ENCODE peak calls at places on chromosomes 3 and 15, in four cellular contexts. Q, V, F and Y are unnamed samples.

GRCh38 chr3:15241341-15241740 is 35.3 kb downstream of the CAPN7 start:
- DNase-seq in V (no peak), Q (peak; percentile 61), F (peak; percentile 7), Y (peak; percentile 21)

GRCh38 chr3:39189150-39189510 is 3.3 kb downstream of the XIRP1 start:
- DNase-seq in V (no peak), Q (no peak), F (no peak), Y (no peak)

GRCh38 chr15:52124270-52124878 is 11.8 kb upstream of the BCL2L10 start:
- DNase-seq in V (no peak), Q (peak; percentile 49), F (peak; percentile 55), Y (no peak)

GRCh38 chr3:12135029-12135634 is 23.6 kb downstream of the TIMP4 start:
- DNase-seq in F (peak; percentile 74), Q (peak; percentile 84), V (peak; percentile 70), Y (peak; percentile 76)

GRCh38 chr3:11582123-11582968 is 61.4 kb downstream of the VGLL4 start:
- DNase-seq in F (peak; percentile 66), V (peak; percentile 71), Q (no peak), Y (peak; percentile 55)

GRCh38 chr3:126342991-126343661 is 14.1 kb downstream of the KLF15 start:
- DNase-seq in V (peak; percentile 2), F (no peak), Q (peak; percentile 41), Y (peak; percentile 41)

GRCh38 chr15:34364041-34364440 is 3.0 kb downstream of the LPCAT4 start:
- DNase-seq in F (no peak), Q (no peak), V (no peak), Y (no peak)

GRCh38 chr3:104887069-104887468 is 479.6 kb upstream of the ALCAM start:
- DNase-seq in Q (no peak), F (peak; percentile 44), V (no peak), Y (no peak)

GRCh38 chr3:102471001-102471400 is 36.2 kb downstream of the ZPLD1 start:
- DNase-seq in F (no peak), V (no peak), Q (no peak), Y (no peak)

GRCh38 chr3:111737712-111738097 is 121.4 kb upstream of the PHLDB2 start:
- DNase-seq in F (peak; percentile 98), Q (no peak), V (peak; percentile 92), Y (peak; percentile 18)

GRCh38 chr3:190036631-190037030 is 84.1 kb downstream of the P3H2 start:
- DNase-seq in Q (no peak), V (no peak), F (peak; percentile 48), Y (no peak)

GRCh38 chr3:128180446-128180845 is 27.2 kb downstream of the EEFSEC start:
- DNase-seq in Q (no peak), V (no peak), F (no peak), Y (no peak)

GRCh38 chr3:155869664-155870063 is 786 bp upstream of the GMPS start:
- DNase-seq in Q (no peak), F (no peak), V (no peak), Y (no peak)
- TF ChIP-seq CTCF in Q (no peak), F (no peak), V (no peak), Y (no peak)

GRCh38 chr3:46897829-46898320 is 20.4 kb downstream of the PTH1R start:
- DNase-seq in F (no peak), Q (no peak), V (no peak), Y (no peak)
- TF ChIP-seq CTCF in F (peak; percentile 12), Q (no peak), V (no peak), Y (peak; percentile 11)

GRCh38 chr3:101381809-101382208 is 61.4 kb upstream of the IMPG2 start:
- DNase-seq in F (peak; percentile 5), V (no peak), Q (no peak), Y (no peak)
- TF ChIP-seq CTCF in F (peak; percentile 33), V (no peak), Q (peak; percentile 78), Y (no peak)

DNA sequence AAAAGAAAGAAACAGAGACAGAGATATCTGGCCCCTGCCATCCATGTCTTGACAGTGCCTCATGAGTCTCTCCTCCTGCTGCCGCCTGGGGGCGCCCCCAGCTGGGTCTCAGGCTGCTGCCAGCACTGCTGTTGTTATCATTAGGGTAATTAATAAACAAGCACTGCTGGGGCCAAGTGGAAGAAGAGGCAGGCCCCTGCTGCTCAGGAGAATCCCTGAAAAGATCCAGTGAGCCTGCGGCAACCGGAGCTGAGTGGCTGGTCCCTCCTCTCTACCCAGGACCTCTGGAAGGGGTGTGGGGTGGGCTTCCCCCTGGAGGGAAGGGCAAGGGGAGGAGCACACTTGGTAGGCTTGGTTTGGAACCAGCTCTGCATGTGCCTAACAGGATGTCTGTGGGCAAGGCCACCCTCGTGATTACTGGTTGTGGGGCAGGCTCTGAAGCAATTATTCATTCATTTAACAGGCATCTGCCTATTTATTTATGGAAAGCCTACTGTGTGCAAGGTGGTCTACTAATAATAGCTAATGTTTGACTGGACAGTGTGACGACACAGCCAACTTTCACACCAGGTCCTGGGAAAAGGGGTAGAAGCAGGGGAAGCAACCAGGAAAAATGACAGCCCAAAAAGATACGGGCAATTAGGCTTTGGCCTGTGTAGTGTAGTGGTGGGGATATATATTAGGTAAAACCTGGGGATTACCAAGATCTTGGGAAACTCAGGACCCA is 1.2 kb upstream of the TYRO3 start:
- DNase-seq in V (peak; percentile 73), F (peak; percentile 47), Q (peak; percentile 84), Y (peak; percentile 54)
- TF ChIP-seq CTCF in V (peak; percentile 46), F (peak; percentile 96), Q (peak; percentile 65), Y (no peak)

DNA sequence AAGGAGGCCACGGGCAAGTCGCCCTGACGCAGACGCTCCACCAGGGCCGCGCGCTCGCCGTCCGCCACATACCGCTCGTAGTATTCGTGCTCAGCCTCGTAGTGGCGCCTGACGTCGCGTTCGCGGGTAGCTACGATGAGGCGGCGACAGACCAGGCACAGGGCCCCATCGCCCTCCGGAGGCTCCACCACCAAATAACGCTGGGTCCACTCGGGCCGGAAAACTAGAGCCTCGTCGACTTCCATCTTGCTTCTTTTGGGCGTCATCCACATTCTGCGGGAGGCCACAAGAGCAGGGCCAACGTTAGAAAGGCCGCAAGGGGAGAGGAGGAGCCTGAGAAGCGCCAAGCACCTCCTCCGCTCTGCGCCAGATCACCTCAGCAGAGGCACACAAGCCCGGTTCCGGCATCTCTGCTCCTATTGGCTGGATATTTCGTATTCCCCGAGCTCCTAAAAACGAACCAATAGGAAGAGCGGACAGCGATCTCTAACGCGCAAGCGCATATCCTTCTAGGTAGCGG is at the start of gene EPM2AIP1:
- DNase-seq in V (no peak), F (no peak), Q (no peak), Y (no peak)
- TF ChIP-seq CTCF in V (no peak), F (peak; percentile 32), Q (peak; percentile 54), Y (no peak)